ENCODE peak calls at places on chromosomes 11 and 22, in nine cellular contexts. L is sigmoid colon, B is ovary, I is right lobe of liver, O is uterus, A is K562, S is tibial nerve, G is HCT116, Q is adrenal gland. P is an unnamed sample.
A peak's percentile ranks its signal among the peaks of the same experiment; 100 is the strongest.

GRCh38 chr22:23220485-23221350 is 40.4 kb downstream of the BCR start:
- DNase-seq in L (no peak), B (peak; percentile 10), I (peak; percentile 31), O (no peak), A (no peak), S (no peak), G (no peak), Q (no peak), P (no peak)

GRCh38 chr11:119723952-119724325 is 5.1 kb downstream of the NECTIN1 start:
- DNase-seq in L (no peak), B (no peak), I (no peak), O (no peak), A (no peak), S (no peak), G (no peak), Q (no peak), P (no peak)

GRCh38 chr11:10809373-10810199 is 860 bp upstream of the EIF4G2 start:
- DNase-seq in L (peak; percentile 77), B (no peak), I (peak; percentile 49), O (no peak), A (peak; percentile 52), S (peak; percentile 34), G (peak; percentile 19), Q (no peak), P (no peak)

GRCh38 chr22:33873186-33873585 is 47.1 kb downstream of the LARGE1 start:
- DNase-seq in L (peak; percentile 78), B (no peak), I (no peak), O (peak; percentile 39), A (no peak), S (no peak), G (no peak), Q (no peak), P (no peak)

GRCh38 chr11:7977251-7977917 is 9.8 kb upstream of the EIF3F start:
- DNase-seq in L (no peak), B (no peak), I (no peak), O (no peak), A (no peak), S (no peak), G (no peak), Q (no peak), P (no peak)

GRCh38 chr11:120210651-120211521 is at the start of gene OAF:
- DNase-seq in L (peak; percentile 85), B (peak; percentile 76), I (peak; percentile 87), O (peak; percentile 82), A (peak; percentile 88), S (peak; percentile 73), G (peak; percentile 55), Q (peak; percentile 81), P (peak; percentile 50)

GRCh38 chr11:27116684-27117083 is 76.1 kb downstream of the BBOX1 start:
- DNase-seq in L (no peak), B (no peak), I (no peak), O (no peak), A (no peak), S (no peak), G (no peak), Q (no peak), P (no peak)

GRCh38 chr11:19244084-19244483 is 3.3 kb upstream of the E2F8 start:
- DNase-seq in L (no peak), B (no peak), I (peak; percentile 24), O (no peak), A (no peak), S (no peak), G (no peak), Q (no peak), P (peak; percentile 51)

GRCh38 chr11:103920449-103920848 is 116.0 kb upstream of the DDI1 start:
- DNase-seq in L (no peak), B (no peak), I (no peak), O (no peak), A (no peak), S (no peak), G (no peak), Q (no peak), P (no peak)

GRCh38 chr11:99424313-99425084 is 403.8 kb downstream of the CNTN5 start:
- DNase-seq in L (no peak), B (no peak), I (no peak), O (no peak), A (no peak), S (no peak), G (no peak), Q (no peak), P (no peak)

GRCh38 chr11:11400635-11401232 is 47.7 kb upstream of the CSNK2A3 start:
- DNase-seq in L (no peak), B (no peak), I (no peak), O (no peak), A (peak; percentile 29), S (no peak), G (peak; percentile 12), Q (no peak), P (no peak)

GRCh38 chr11:41382927-41383326 is 76.5 kb downstream of the LRRC4C start:
- DNase-seq in L (no peak), B (no peak), I (no peak), O (no peak), A (no peak), S (no peak), G (no peak), Q (peak; percentile 43), P (no peak)

GRCh38 chr11:1573847-1574255 is 1.8 kb upstream of the DUSP8 start:
- DNase-seq in L (peak; percentile 71), B (no peak), I (peak; percentile 80), O (peak; percentile 33), A (peak; percentile 5), S (no peak), G (peak; percentile 39), Q (peak; percentile 44), P (peak; percentile 26)

DNA sequence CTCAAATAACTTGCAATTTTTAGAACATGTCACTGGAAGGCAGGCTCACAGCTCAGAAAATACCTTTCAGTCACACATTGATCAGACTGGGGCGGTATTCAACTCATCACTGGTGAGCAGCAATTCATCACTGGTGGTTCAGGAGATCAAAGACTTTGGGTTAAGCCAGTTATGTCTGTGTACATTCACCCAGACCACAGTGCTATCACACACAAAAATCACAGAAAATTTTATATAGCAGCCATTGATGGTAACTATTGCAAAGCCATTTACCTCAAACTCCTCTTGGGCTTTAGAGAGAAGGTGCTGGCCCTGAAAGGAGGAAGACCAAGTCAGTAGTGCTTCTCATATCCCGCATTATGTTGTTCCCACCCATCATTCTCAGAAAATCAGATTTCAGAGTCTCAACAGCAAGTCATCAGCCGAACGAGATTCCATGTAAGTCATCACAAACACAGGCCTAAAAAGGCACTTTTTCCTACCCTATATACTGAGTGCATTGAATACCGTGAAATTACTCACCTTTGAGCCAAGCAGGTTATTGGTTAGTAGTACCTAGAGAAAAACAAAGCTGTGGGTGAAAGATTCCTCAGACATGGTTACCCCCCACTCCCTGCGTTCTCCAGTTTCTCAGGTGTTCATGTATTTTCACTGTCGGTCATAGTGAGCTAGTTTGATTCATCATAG is 14.0 kb upstream of the WDR74 start:
- DNase-seq in L (no peak), B (no peak), I (no peak), O (no peak), A (no peak), S (no peak), G (no peak), Q (no peak), P (no peak)
- TF ChIP-seq POLR2A in L (no peak), B (no peak), I (no peak), O (no peak), A (peak; percentile 65), S (no peak), G (no peak), Q (no peak), P (no peak)

DNA sequence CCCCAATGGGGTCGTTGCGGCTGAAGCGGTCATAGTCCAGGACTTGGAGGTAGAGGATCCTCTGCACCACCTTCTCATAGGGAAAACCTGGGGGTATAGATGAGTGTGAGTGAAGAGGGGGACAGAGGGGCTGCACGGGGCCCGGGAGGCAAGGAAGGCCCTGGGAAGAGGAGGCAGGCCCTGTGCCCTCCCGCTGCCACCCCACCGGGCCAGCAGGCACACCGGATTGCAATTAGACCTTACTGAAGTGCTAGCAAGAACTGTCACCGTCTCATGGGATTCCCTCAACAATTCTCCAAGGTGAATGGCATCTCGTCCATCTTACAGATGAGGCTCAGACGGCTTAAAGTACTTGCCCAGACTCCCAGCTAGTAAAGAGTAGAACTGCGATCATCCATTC is 15.9 kb downstream of the LRRC10B start:
- DNase-seq in L (no peak), B (no peak), I (no peak), O (no peak), A (no peak), S (no peak), G (no peak), Q (no peak), P (no peak)
- H3K27me3 ChIP-seq in L (no peaks in the 10 kb centered on the region), B (no peaks in the 10 kb centered on the region), I (no peaks in the 10 kb centered on the region), O (no peaks in the 10 kb centered on the region), A (peaks cover 92% of the 10 kb centered on the region), S (no peaks in the 10 kb centered on the region), G (no peaks in the 10 kb centered on the region), Q (no peaks in the 10 kb centered on the region), P (no peaks in the 10 kb centered on the region)

GRCh38 chr11:67391304-67392181 is at the start of gene RAD9A:
- DNase-seq in L (peak; percentile 98), B (peak; percentile 96), I (peak; percentile 97), O (peak; percentile 92), A (peak; percentile 97), S (peak; percentile 93), G (peak; percentile 86), Q (peak; percentile 96), P (peak; percentile 93)
- TF ChIP-seq POLR2A in L (peak; percentile 31), B (peak; percentile 29), I (peak; percentile 63), O (peak; percentile 61), A (peak; percentile 73), S (peak; percentile 35), G (no peak), Q (peak; percentile 36), P (peak; percentile 33)

GRCh38 chr22:49242480-49242879 is 585.2 kb downstream of the BRD1 start:
- DNase-seq in L (no peak), B (no peak), I (no peak), O (no peak), A (no peak), S (no peak), G (no peak), Q (no peak), P (peak; percentile 1)

GRCh38 chr22:49243965-49244364 is 583.7 kb downstream of the BRD1 start:
- DNase-seq in L (no peak), B (no peak), I (no peak), O (peak; percentile 5), A (no peak), S (no peak), G (no peak), Q (no peak), P (peak; percentile 2)

GRCh38 chr22:49244466-49245420 is 582.9 kb downstream of the BRD1 start:
- DNase-seq in L (no peak), B (no peak), I (no peak), O (peak; percentile 6), A (no peak), S (no peak), G (no peak), Q (no peak), P (no peak)

GRCh38 chr22:49241174-49241851 is 586.4 kb downstream of the BRD1 start:
- DNase-seq in L (no peak), B (no peak), I (no peak), O (no peak), A (no peak), S (no peak), G (no peak), Q (no peak), P (peak; percentile 1)

DNA sequence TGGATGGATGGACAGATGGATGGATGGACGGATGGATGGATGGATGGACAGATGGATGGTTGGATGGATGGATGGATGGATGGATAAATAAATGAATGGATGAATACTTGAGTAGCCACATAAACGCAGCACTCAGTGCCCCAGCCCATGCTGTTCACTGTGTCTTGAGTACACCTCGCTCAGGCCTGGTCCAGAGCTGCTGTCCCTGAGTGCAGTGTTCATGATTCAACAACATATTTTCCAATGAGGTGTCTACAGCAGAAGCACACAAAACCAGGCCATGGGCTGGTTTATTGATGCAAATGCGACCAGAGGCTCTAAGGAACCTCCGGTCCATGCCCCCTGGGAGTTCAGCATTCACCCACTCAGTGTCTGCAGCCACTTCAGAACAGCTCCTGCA is 584.3 kb downstream of the BRD1 start:
- DNase-seq in L (no peak), B (no peak), I (no peak), O (no peak), A (no peak), S (no peak), G (no peak), Q (no peak), P (no peak)
- H3K27me3 ChIP-seq in L (no peaks in the 10 kb centered on the region), B (no peaks in the 10 kb centered on the region), I (no peaks in the 10 kb centered on the region), O (no peaks in the 10 kb centered on the region), A (no peaks in the 10 kb centered on the region), S (no peaks in the 10 kb centered on the region), G (peaks cover 36% of the 10 kb centered on the region), Q (no peaks in the 10 kb centered on the region), P (peaks cover 10% of the 10 kb centered on the region)

P was measured in prostate gland.